ENCODE peak calls at places on chromosomes 11 and 22, in seven cellular contexts. One of them, this sample, is unnamed.

GRCh38 chr11:57530215-57530595 is 349 bp downstream of the TIMM10 start:
- DNase-seq in pancreas: peak; percentile 23
- DNase-seq in CD8-positive, alpha-beta T cell: no peak
- DNase-seq in naive B cell: no peak
- DNase-seq in activated T-helper 9 cell treated with anti-CD3 and anti-CD28 coated beads, Interleukin-2, amount 50 U/mL, for 16 hours: no peak
- DNase-seq in posterior vena cava: no peak
- DNase-seq in heart left ventricle: no peak
- DNase-seq in this sample: no peak

GRCh38 chr11:131982154-131982553 is 611.7 kb downstream of the NTM start:
- DNase-seq in activated T-helper 9 cell treated with anti-CD3 and anti-CD28 coated beads, Interleukin-2, amount 50 U/mL, for 16 hours: no peak
- DNase-seq in posterior vena cava: no peak
- DNase-seq in naive B cell: no peak
- DNase-seq in heart left ventricle: no peak
- DNase-seq in CD8-positive, alpha-beta T cell: no peak
- DNase-seq in pancreas: no peak
- DNase-seq in this sample: no peak

GRCh38 chr11:111570796-111571195 is 30.3 kb downstream of the LAYN start:
- DNase-seq in heart left ventricle: no peak
- DNase-seq in pancreas: no peak
- DNase-seq in CD8-positive, alpha-beta T cell: no peak
- DNase-seq in naive B cell: no peak
- DNase-seq in posterior vena cava: no peak
- DNase-seq in activated T-helper 9 cell treated with anti-CD3 and anti-CD28 coated beads, Interleukin-2, amount 50 U/mL, for 16 hours: no peak
- DNase-seq in this sample: no peak

GRCh38 chr22:40418366-40419201 is 48.2 kb downstream of the SGSM3 start:
- DNase-seq in naive B cell: peak; percentile 39
- DNase-seq in CD8-positive, alpha-beta T cell: no peak
- DNase-seq in pancreas: no peak
- DNase-seq in heart left ventricle: no peak
- DNase-seq in posterior vena cava: peak; percentile 77
- DNase-seq in activated T-helper 9 cell treated with anti-CD3 and anti-CD28 coated beads, Interleukin-2, amount 50 U/mL, for 16 hours: no peak
- DNase-seq in this sample: no peak

GRCh38 chr22:30867746-30868662 is 100.6 kb downstream of the MORC2 start:
- DNase-seq in posterior vena cava: peak; percentile 67
- DNase-seq in heart left ventricle: peak; percentile 11
- DNase-seq in naive B cell: no peak
- DNase-seq in activated T-helper 9 cell treated with anti-CD3 and anti-CD28 coated beads, Interleukin-2, amount 50 U/mL, for 16 hours: no peak
- DNase-seq in CD8-positive, alpha-beta T cell: no peak
- DNase-seq in pancreas: no peak
- DNase-seq in this sample: no peak

GRCh38 chr22:42443240-42444059 is 11.2 kb upstream of the NFAM1 start:
- DNase-seq in activated T-helper 9 cell treated with anti-CD3 and anti-CD28 coated beads, Interleukin-2, amount 50 U/mL, for 16 hours: no peak
- DNase-seq in pancreas: no peak
- DNase-seq in naive B cell: no peak
- DNase-seq in posterior vena cava: no peak
- DNase-seq in CD8-positive, alpha-beta T cell: no peak
- DNase-seq in heart left ventricle: no peak
- DNase-seq in this sample: no peak

GRCh38 chr11:3627291-3627690 is 14.5 kb downstream of the ART5 start:
- DNase-seq in activated T-helper 9 cell treated with anti-CD3 and anti-CD28 coated beads, Interleukin-2, amount 50 U/mL, for 16 hours: no peak
- DNase-seq in pancreas: no peak
- DNase-seq in CD8-positive, alpha-beta T cell: no peak
- DNase-seq in posterior vena cava: peak; percentile 64
- DNase-seq in naive B cell: no peak
- DNase-seq in heart left ventricle: no peak
- DNase-seq in this sample: no peak

GRCh38 chr11:67031791-67032561 is 9.0 kb downstream of the SYT12 start:
- DNase-seq in heart left ventricle: no peak
- DNase-seq in posterior vena cava: no peak
- DNase-seq in activated T-helper 9 cell treated with anti-CD3 and anti-CD28 coated beads, Interleukin-2, amount 50 U/mL, for 16 hours: no peak
- DNase-seq in naive B cell: no peak
- DNase-seq in pancreas: no peak
- DNase-seq in CD8-positive, alpha-beta T cell: no peak
- DNase-seq in this sample: no peak

GRCh38 chr11:119422505-119423416 is at the start of gene THY1:
- DNase-seq in heart left ventricle: no peak
- DNase-seq in activated T-helper 9 cell treated with anti-CD3 and anti-CD28 coated beads, Interleukin-2, amount 50 U/mL, for 16 hours: peak; percentile 4
- DNase-seq in naive B cell: no peak
- DNase-seq in pancreas: no peak
- DNase-seq in CD8-positive, alpha-beta T cell: no peak
- DNase-seq in posterior vena cava: no peak
- DNase-seq in this sample: no peak